ENCODE peak calls at places on chromosome 7, in four cellular contexts. One of them, this sample, is unnamed.

GRCh38 chr7:31125171-31125570 is 73.1 kb downstream of the ADCYAP1R1 start:
- DNase-seq in stimulated activated CD4-positive, alpha-beta T cell treated with anti-CD3 and anti-CD28 coated beads, TNF-alpha, amount 100 ng/mL, for 4 hours: no peak
- DNase-seq in fibroblast of pulmonary artery: no peak
- DNase-seq in posterior vena cava: no peak
- DNase-seq in this sample: no peak

GRCh38 chr7:29841926-29842671 is 35.8 kb downstream of the WIPF3 start:
- DNase-seq in posterior vena cava: no peak
- DNase-seq in fibroblast of pulmonary artery: no peak
- DNase-seq in stimulated activated CD4-positive, alpha-beta T cell treated with anti-CD3 and anti-CD28 coated beads, TNF-alpha, amount 100 ng/mL, for 4 hours: no peak
- DNase-seq in this sample: no peak

GRCh38 chr7:103857435-103857834 is 132.0 kb downstream of the RELN start:
- DNase-seq in fibroblast of pulmonary artery: no peak
- DNase-seq in stimulated activated CD4-positive, alpha-beta T cell treated with anti-CD3 and anti-CD28 coated beads, TNF-alpha, amount 100 ng/mL, for 4 hours: no peak
- DNase-seq in posterior vena cava: no peak
- DNase-seq in this sample: no peak

GRCh38 chr7:129213828-129214227 is 11.0 kb upstream of the AHCYL2 start:
- DNase-seq in stimulated activated CD4-positive, alpha-beta T cell treated with anti-CD3 and anti-CD28 coated beads, TNF-alpha, amount 100 ng/mL, for 4 hours: no peak
- DNase-seq in fibroblast of pulmonary artery: no peak
- DNase-seq in posterior vena cava: no peak
- DNase-seq in this sample: peak; percentile 23

GRCh38 chr7:130491841-130492518 is at the start of gene MEST:
- DNase-seq in fibroblast of pulmonary artery: peak; percentile 39
- DNase-seq in stimulated activated CD4-positive, alpha-beta T cell treated with anti-CD3 and anti-CD28 coated beads, TNF-alpha, amount 100 ng/mL, for 4 hours: no peak
- DNase-seq in posterior vena cava: no peak
- DNase-seq in this sample: peak; percentile 53

GRCh38 chr7:22854158-22855048 is 31.8 kb upstream of the TOMM7 start:
- DNase-seq in fibroblast of pulmonary artery: peak; percentile 92
- DNase-seq in stimulated activated CD4-positive, alpha-beta T cell treated with anti-CD3 and anti-CD28 coated beads, TNF-alpha, amount 100 ng/mL, for 4 hours: peak; percentile 69
- DNase-seq in posterior vena cava: peak; percentile 98
- DNase-seq in this sample: peak; percentile 93

GRCh38 chr7:94375713-94376112 is 19.0 kb upstream of the COL1A2 start:
- DNase-seq in posterior vena cava: no peak
- DNase-seq in fibroblast of pulmonary artery: peak; percentile 99
- DNase-seq in stimulated activated CD4-positive, alpha-beta T cell treated with anti-CD3 and anti-CD28 coated beads, TNF-alpha, amount 100 ng/mL, for 4 hours: no peak
- DNase-seq in this sample: peak; percentile 99

GRCh38 chr7:18740579-18740988 is 245.0 kb downstream of the HDAC9 start:
- DNase-seq in stimulated activated CD4-positive, alpha-beta T cell treated with anti-CD3 and anti-CD28 coated beads, TNF-alpha, amount 100 ng/mL, for 4 hours: no peak
- DNase-seq in posterior vena cava: no peak
- DNase-seq in fibroblast of pulmonary artery: no peak
- DNase-seq in this sample: no peak

GRCh38 chr7:130553398-130554029 is 61.6 kb downstream of the MEST start:
- DNase-seq in stimulated activated CD4-positive, alpha-beta T cell treated with anti-CD3 and anti-CD28 coated beads, TNF-alpha, amount 100 ng/mL, for 4 hours: no peak
- DNase-seq in posterior vena cava: no peak
- DNase-seq in fibroblast of pulmonary artery: no peak
- DNase-seq in this sample: no peak

GRCh38 chr7:2220506-2220905 is 12.2 kb downstream of the MAD1L1 start:
- DNase-seq in stimulated activated CD4-positive, alpha-beta T cell treated with anti-CD3 and anti-CD28 coated beads, TNF-alpha, amount 100 ng/mL, for 4 hours: no peak
- DNase-seq in posterior vena cava: no peak
- DNase-seq in fibroblast of pulmonary artery: no peak
- DNase-seq in this sample: no peak

GRCh38 chr7:5677538-5678294 is 103.7 kb downstream of the RNF216 start:
- DNase-seq in posterior vena cava: peak; percentile 88
- DNase-seq in stimulated activated CD4-positive, alpha-beta T cell treated with anti-CD3 and anti-CD28 coated beads, TNF-alpha, amount 100 ng/mL, for 4 hours: no peak
- DNase-seq in fibroblast of pulmonary artery: peak; percentile 83
- DNase-seq in this sample: peak; percentile 88

GRCh38 chr7:136386876-136387275 is 409.7 kb upstream of the MTPN start:
- DNase-seq in stimulated activated CD4-positive, alpha-beta T cell treated with anti-CD3 and anti-CD28 coated beads, TNF-alpha, amount 100 ng/mL, for 4 hours: no peak
- DNase-seq in posterior vena cava: no peak
- DNase-seq in fibroblast of pulmonary artery: no peak
- DNase-seq in this sample: no peak

GRCh38 chr7:4134631-4135030 is 547.5 kb upstream of the FOXK1 start:
- DNase-seq in stimulated activated CD4-positive, alpha-beta T cell treated with anti-CD3 and anti-CD28 coated beads, TNF-alpha, amount 100 ng/mL, for 4 hours: no peak
- DNase-seq in posterior vena cava: peak; percentile 55
- DNase-seq in fibroblast of pulmonary artery: no peak
- DNase-seq in this sample: no peak